ENCODE peak calls at places on chromosomes 13 and 19, in nine cellular contexts. One of them, this sample, is unnamed.

GRCh38 chr19:17862711-17863519 is 3.2 kb downstream of the RPL18A start:
- DNase-seq in NCI-H1417: no peak
- DNase-seq in GM13976: no peak
- DNase-seq in T-cell: no peak
- DNase-seq in stimulated activated CD4-positive, alpha-beta T cell treated with anti-CD3 and anti-CD28 coated beads, Interleukin-15, amount 100 ng/mL, for 24 hours: no peak
- DNase-seq in SHP77: no peak
- DNase-seq in activated CD4-positive, alpha-beta T cell treated with anti-CD3 and anti-CD28 coated beads, Interleukin-2, amount 50 U/mL, for 48 hours: no peak
- DNase-seq in activated naive CD4-positive, alpha-beta T cell treated with anti-CD3 and anti-CD28 coated beads, Interleukin-2, amount 10 ng/mL, durations not matched to agents 7 days and 5 days: no peak
- DNase-seq in NCI-H1092: no peak
- DNase-seq in this sample: peak

GRCh38 chr19:18499055-18499775 is 22.7 kb downstream of the ELL start:
- DNase-seq in NCI-H1417: no peak
- DNase-seq in GM13976: no peak
- DNase-seq in T-cell: no peak
- DNase-seq in stimulated activated CD4-positive, alpha-beta T cell treated with anti-CD3 and anti-CD28 coated beads, Interleukin-15, amount 100 ng/mL, for 24 hours: no peak
- DNase-seq in SHP77: no peak
- DNase-seq in activated CD4-positive, alpha-beta T cell treated with anti-CD3 and anti-CD28 coated beads, Interleukin-2, amount 50 U/mL, for 48 hours: no peak
- DNase-seq in activated naive CD4-positive, alpha-beta T cell treated with anti-CD3 and anti-CD28 coated beads, Interleukin-2, amount 10 ng/mL, durations not matched to agents 7 days and 5 days: no peak
- DNase-seq in NCI-H1092: no peak
- DNase-seq in this sample: no peak

GRCh38 chr13:32427852-32428580 is at the start of gene N4BP2L1:
- DNase-seq in NCI-H1417: peak
- DNase-seq in GM13976: peak
- DNase-seq in T-cell: peak
- DNase-seq in stimulated activated CD4-positive, alpha-beta T cell treated with anti-CD3 and anti-CD28 coated beads, Interleukin-15, amount 100 ng/mL, for 24 hours: peak
- DNase-seq in SHP77: peak
- DNase-seq in activated CD4-positive, alpha-beta T cell treated with anti-CD3 and anti-CD28 coated beads, Interleukin-2, amount 50 U/mL, for 48 hours: peak
- DNase-seq in activated naive CD4-positive, alpha-beta T cell treated with anti-CD3 and anti-CD28 coated beads, Interleukin-2, amount 10 ng/mL, durations not matched to agents 7 days and 5 days: peak
- DNase-seq in NCI-H1092: peak
- DNase-seq in this sample: peak

GRCh38 chr19:50798943-50799851 is 9.0 kb downstream of the ACP4 start:
- DNase-seq in NCI-H1417: no peak
- DNase-seq in GM13976: no peak
- DNase-seq in T-cell: no peak
- DNase-seq in stimulated activated CD4-positive, alpha-beta T cell treated with anti-CD3 and anti-CD28 coated beads, Interleukin-15, amount 100 ng/mL, for 24 hours: no peak
- DNase-seq in SHP77: no peak
- DNase-seq in activated CD4-positive, alpha-beta T cell treated with anti-CD3 and anti-CD28 coated beads, Interleukin-2, amount 50 U/mL, for 48 hours: no peak
- DNase-seq in activated naive CD4-positive, alpha-beta T cell treated with anti-CD3 and anti-CD28 coated beads, Interleukin-2, amount 10 ng/mL, durations not matched to agents 7 days and 5 days: no peak
- DNase-seq in NCI-H1092: no peak
- DNase-seq in this sample: no peak

GRCh38 chr13:99199541-99200432 is 867 bp upstream of the UBAC2 start:
- DNase-seq in NCI-H1417: peak
- DNase-seq in GM13976: no peak
- DNase-seq in T-cell: no peak
- DNase-seq in stimulated activated CD4-positive, alpha-beta T cell treated with anti-CD3 and anti-CD28 coated beads, Interleukin-15, amount 100 ng/mL, for 24 hours: no peak
- DNase-seq in SHP77: peak
- DNase-seq in activated CD4-positive, alpha-beta T cell treated with anti-CD3 and anti-CD28 coated beads, Interleukin-2, amount 50 U/mL, for 48 hours: no peak
- DNase-seq in activated naive CD4-positive, alpha-beta T cell treated with anti-CD3 and anti-CD28 coated beads, Interleukin-2, amount 10 ng/mL, durations not matched to agents 7 days and 5 days: no peak
- DNase-seq in NCI-H1092: no peak
- DNase-seq in this sample: no peak

GRCh38 chr13:50306096-50306495 is 290.9 kb downstream of the KCNRG start:
- DNase-seq in NCI-H1417: no peak
- DNase-seq in GM13976: no peak
- DNase-seq in T-cell: no peak
- DNase-seq in stimulated activated CD4-positive, alpha-beta T cell treated with anti-CD3 and anti-CD28 coated beads, Interleukin-15, amount 100 ng/mL, for 24 hours: no peak
- DNase-seq in SHP77: no peak
- DNase-seq in activated CD4-positive, alpha-beta T cell treated with anti-CD3 and anti-CD28 coated beads, Interleukin-2, amount 50 U/mL, for 48 hours: no peak
- DNase-seq in activated naive CD4-positive, alpha-beta T cell treated with anti-CD3 and anti-CD28 coated beads, Interleukin-2, amount 10 ng/mL, durations not matched to agents 7 days and 5 days: no peak
- DNase-seq in NCI-H1092: no peak
- DNase-seq in this sample: no peak

GRCh38 chr13:44967656-44968451 is 21.4 kb downstream of the NUFIP1 start:
- DNase-seq in NCI-H1417: no peak
- DNase-seq in GM13976: no peak
- DNase-seq in T-cell: no peak
- DNase-seq in stimulated activated CD4-positive, alpha-beta T cell treated with anti-CD3 and anti-CD28 coated beads, Interleukin-15, amount 100 ng/mL, for 24 hours: no peak
- DNase-seq in SHP77: no peak
- DNase-seq in activated CD4-positive, alpha-beta T cell treated with anti-CD3 and anti-CD28 coated beads, Interleukin-2, amount 50 U/mL, for 48 hours: no peak
- DNase-seq in activated naive CD4-positive, alpha-beta T cell treated with anti-CD3 and anti-CD28 coated beads, Interleukin-2, amount 10 ng/mL, durations not matched to agents 7 days and 5 days: no peak
- DNase-seq in NCI-H1092: no peak
- DNase-seq in this sample: no peak

GRCh38 chr19:16536130-16536529 is 6.1 kb downstream of the CHERP start:
- DNase-seq in NCI-H1417: no peak
- DNase-seq in GM13976: no peak
- DNase-seq in T-cell: no peak
- DNase-seq in stimulated activated CD4-positive, alpha-beta T cell treated with anti-CD3 and anti-CD28 coated beads, Interleukin-15, amount 100 ng/mL, for 24 hours: no peak
- DNase-seq in SHP77: no peak
- DNase-seq in activated CD4-positive, alpha-beta T cell treated with anti-CD3 and anti-CD28 coated beads, Interleukin-2, amount 50 U/mL, for 48 hours: no peak
- DNase-seq in activated naive CD4-positive, alpha-beta T cell treated with anti-CD3 and anti-CD28 coated beads, Interleukin-2, amount 10 ng/mL, durations not matched to agents 7 days and 5 days: no peak
- DNase-seq in NCI-H1092: no peak
- DNase-seq in this sample: no peak

GRCh38 chr19:48036765-48037164 is 7.1 kb downstream of the CABP5 start:
- DNase-seq in NCI-H1417: no peak
- DNase-seq in GM13976: no peak
- DNase-seq in T-cell: no peak
- DNase-seq in stimulated activated CD4-positive, alpha-beta T cell treated with anti-CD3 and anti-CD28 coated beads, Interleukin-15, amount 100 ng/mL, for 24 hours: no peak
- DNase-seq in SHP77: no peak
- DNase-seq in activated CD4-positive, alpha-beta T cell treated with anti-CD3 and anti-CD28 coated beads, Interleukin-2, amount 50 U/mL, for 48 hours: no peak
- DNase-seq in activated naive CD4-positive, alpha-beta T cell treated with anti-CD3 and anti-CD28 coated beads, Interleukin-2, amount 10 ng/mL, durations not matched to agents 7 days and 5 days: no peak
- DNase-seq in NCI-H1092: no peak
- DNase-seq in this sample: no peak

GRCh38 chr13:31967155-31967554 is 64.4 kb upstream of the FRY start:
- DNase-seq in NCI-H1417: no peak
- DNase-seq in GM13976: no peak
- DNase-seq in T-cell: no peak
- DNase-seq in stimulated activated CD4-positive, alpha-beta T cell treated with anti-CD3 and anti-CD28 coated beads, Interleukin-15, amount 100 ng/mL, for 24 hours: no peak
- DNase-seq in SHP77: no peak
- DNase-seq in activated CD4-positive, alpha-beta T cell treated with anti-CD3 and anti-CD28 coated beads, Interleukin-2, amount 50 U/mL, for 48 hours: no peak
- DNase-seq in activated naive CD4-positive, alpha-beta T cell treated with anti-CD3 and anti-CD28 coated beads, Interleukin-2, amount 10 ng/mL, durations not matched to agents 7 days and 5 days: no peak
- DNase-seq in NCI-H1092: no peak
- DNase-seq in this sample: no peak

GRCh38 chr13:109642358-109642757 is 144.0 kb downstream of the IRS2 start:
- DNase-seq in NCI-H1417: no peak
- DNase-seq in GM13976: no peak
- DNase-seq in T-cell: no peak
- DNase-seq in stimulated activated CD4-positive, alpha-beta T cell treated with anti-CD3 and anti-CD28 coated beads, Interleukin-15, amount 100 ng/mL, for 24 hours: no peak
- DNase-seq in SHP77: no peak
- DNase-seq in activated CD4-positive, alpha-beta T cell treated with anti-CD3 and anti-CD28 coated beads, Interleukin-2, amount 50 U/mL, for 48 hours: no peak
- DNase-seq in activated naive CD4-positive, alpha-beta T cell treated with anti-CD3 and anti-CD28 coated beads, Interleukin-2, amount 10 ng/mL, durations not matched to agents 7 days and 5 days: no peak
- DNase-seq in NCI-H1092: no peak
- DNase-seq in this sample: no peak

GRCh38 chr19:16836115-16836905 is 7.1 kb downstream of the SIN3B start:
- DNase-seq in NCI-H1417: no peak
- DNase-seq in GM13976: peak
- DNase-seq in T-cell: no peak
- DNase-seq in stimulated activated CD4-positive, alpha-beta T cell treated with anti-CD3 and anti-CD28 coated beads, Interleukin-15, amount 100 ng/mL, for 24 hours: no peak
- DNase-seq in SHP77: no peak
- DNase-seq in activated CD4-positive, alpha-beta T cell treated with anti-CD3 and anti-CD28 coated beads, Interleukin-2, amount 50 U/mL, for 48 hours: no peak
- DNase-seq in activated naive CD4-positive, alpha-beta T cell treated with anti-CD3 and anti-CD28 coated beads, Interleukin-2, amount 10 ng/mL, durations not matched to agents 7 days and 5 days: no peak
- DNase-seq in NCI-H1092: no peak
- DNase-seq in this sample: no peak

GRCh38 chr19:4064551-4065260 is 2.0 kb downstream of the ZBTB7A start:
- DNase-seq in NCI-H1417: peak
- DNase-seq in GM13976: no peak
- DNase-seq in T-cell: peak
- DNase-seq in stimulated activated CD4-positive, alpha-beta T cell treated with anti-CD3 and anti-CD28 coated beads, Interleukin-15, amount 100 ng/mL, for 24 hours: peak
- DNase-seq in SHP77: peak
- DNase-seq in activated CD4-positive, alpha-beta T cell treated with anti-CD3 and anti-CD28 coated beads, Interleukin-2, amount 50 U/mL, for 48 hours: no peak
- DNase-seq in activated naive CD4-positive, alpha-beta T cell treated with anti-CD3 and anti-CD28 coated beads, Interleukin-2, amount 10 ng/mL, durations not matched to agents 7 days and 5 days: peak
- DNase-seq in NCI-H1092: peak
- DNase-seq in this sample: peak

GRCh38 chr19:3516675-3517207 is 10.6 kb downstream of the FZR1 start:
- DNase-seq in NCI-H1417: peak
- DNase-seq in GM13976: no peak
- DNase-seq in T-cell: peak
- DNase-seq in stimulated activated CD4-positive, alpha-beta T cell treated with anti-CD3 and anti-CD28 coated beads, Interleukin-15, amount 100 ng/mL, for 24 hours: peak
- DNase-seq in SHP77: peak
- DNase-seq in activated CD4-positive, alpha-beta T cell treated with anti-CD3 and anti-CD28 coated beads, Interleukin-2, amount 50 U/mL, for 48 hours: no peak
- DNase-seq in activated naive CD4-positive, alpha-beta T cell treated with anti-CD3 and anti-CD28 coated beads, Interleukin-2, amount 10 ng/mL, durations not matched to agents 7 days and 5 days: peak
- DNase-seq in NCI-H1092: peak
- DNase-seq in this sample: no peak

GRCh38 chr13:62556973-62557372 is 1141.3 kb upstream of the PCDH20 start:
- DNase-seq in NCI-H1417: no peak
- DNase-seq in GM13976: no peak
- DNase-seq in T-cell: no peak
- DNase-seq in stimulated activated CD4-positive, alpha-beta T cell treated with anti-CD3 and anti-CD28 coated beads, Interleukin-15, amount 100 ng/mL, for 24 hours: no peak
- DNase-seq in SHP77: no peak
- DNase-seq in activated CD4-positive, alpha-beta T cell treated with anti-CD3 and anti-CD28 coated beads, Interleukin-2, amount 50 U/mL, for 48 hours: no peak
- DNase-seq in activated naive CD4-positive, alpha-beta T cell treated with anti-CD3 and anti-CD28 coated beads, Interleukin-2, amount 10 ng/mL, durations not matched to agents 7 days and 5 days: no peak
- DNase-seq in NCI-H1092: no peak
- DNase-seq in this sample: no peak